ENCODE peak calls at places on chromosomes 13 and 19, in nine cellular contexts. D is cardiac muscle cell, J is neuronal stem cell, O is sigmoid colon, Q is thoracic aorta, Z is endodermal cell, C is breast epithelium, B is keratinocyte, L is psoas muscle. T is an unnamed sample. For H3K4me1, the result is how much of the 10 kb centered on the place peaks cover.

GRCh38 chr13:104246955-104247354 is 1180.7 kb upstream of the SLC10A2 start:
- DNase-seq in D (no peak), J (no peak), O (no peak), Q (no peak), Z (no peak), C (no peak), B (no peak), L (no peak), T (no peak)

GRCh38 chr13:44801990-44802389 is 187.3 kb downstream of the NUFIP1 start:
- DNase-seq in D (no peak), J (no peak), O (no peak), Q (no peak), Z (no peak), C (no peak), B (no peak), L (no peak), T (no peak)

GRCh38 chr13:23673354-23673753 is 103.1 kb downstream of the TNFRSF19 start:
- DNase-seq in D (no peak), J (no peak), O (no peak), Q (no peak), Z (no peak), C (no peak), B (no peak), L (no peak), T (no peak)

GRCh38 chr13:99390601-99391000 is 83.4 kb upstream of the GPR183 start:
- DNase-seq in D (no peak), J (no peak), O (no peak), Q (no peak), Z (no peak), C (no peak), B (no peak), L (no peak), T (no peak)

GRCh38 chr19:51123381-51124186 is 1.1 kb upstream of the SIGLEC9 start:
- DNase-seq in D (no peak), J (no peak), O (peak), Q (no peak), Z (no peak), C (no peak), B (no peak), L (no peak), T (no peak)

GRCh38 chr19:18478545-18479311 is 40.8 kb upstream of the ISYNA1 start:
- DNase-seq in D (no peak), J (no peak), O (peak), Q (peak), Z (no peak), C (peak), B (no peak), L (peak), T (peak)

GRCh38 chr19:32373614-32374295 is 28.3 kb downstream of the ZNF507 start:
- DNase-seq in D (peak), J (no peak), O (no peak), Q (peak), Z (no peak), C (peak), B (peak), L (no peak), T (peak)

GRCh38 chr13:36395280-36395679 is 37.0 kb upstream of the CCNA1 start:
- DNase-seq in D (no peak), J (no peak), O (no peak), Q (no peak), Z (no peak), C (no peak), B (no peak), L (no peak), T (no peak)

GRCh38 chr13:51494151-51494550 is 41.3 kb upstream of the INTS6 start:
- DNase-seq in D (no peak), J (no peak), O (no peak), Q (no peak), Z (no peak), C (no peak), B (no peak), L (no peak), T (no peak)

GRCh38 chr19:13869324-13869723 is 7.6 kb upstream of the NANOS3 start:
- DNase-seq in D (no peak), J (no peak), O (no peak), Q (no peak), Z (no peak), C (no peak), B (no peak), L (no peak), T (no peak)

GRCh38 chr19:32594021-32594420 is 13.0 kb downstream of the PDCD5 start:
- DNase-seq in D (no peak), J (no peak), O (no peak), Q (no peak), Z (no peak), C (no peak), B (no peak), L (no peak), T (no peak)

GRCh38 chr19:55247621-55248099 is 11.2 kb downstream of the PPP6R1 start:
- DNase-seq in D (no peak), J (no peak), O (no peak), Q (no peak), Z (no peak), C (no peak), B (no peak), L (peak), T (peak)

GRCh38 chr13:99746857-99747710 is 224.5 kb downstream of the ZIC5 start:
- DNase-seq in D (peak), J (peak), O (no peak), Q (no peak), Z (peak), C (no peak), B (no peak), L (no peak), T (no peak)

GRCh38 chr19:53102701-53103140 is 501 bp downstream of the ZNF160 start:
- DNase-seq in D (peak), J (no peak), O (peak), Q (no peak), Z (peak), C (no peak), B (no peak), L (peak), T (peak)

GRCh38 chr19:15296353-15296752 is 36.0 kb downstream of the BRD4 start:
- DNase-seq in D (peak), J (no peak), O (peak), Q (no peak), Z (no peak), C (no peak), B (no peak), L (no peak), T (peak)

GRCh38 chr13:113112893-113113845 is 7.6 kb downstream of the F7 start:
- DNase-seq in D (no peak), J (no peak), O (peak), Q (no peak), Z (peak), C (no peak), B (no peak), L (no peak), T (no peak)

GRCh38 chr13:49629196-49629938 is 1.1 kb downstream of the ARL11 start:
- DNase-seq in D (no peak), J (no peak), O (no peak), Q (no peak), Z (no peak), C (no peak), B (no peak), L (no peak), T (no peak)

GRCh38 chr19:57709616-57710015 is 612 bp upstream of the ZNF154 start:
- DNase-seq in D (no peak), J (no peak), O (no peak), Q (no peak), Z (peak), C (no peak), B (no peak), L (no peak), T (no peak)

GRCh38 chr13:108033800-108034707 is 181.3 kb downstream of the LIG4 start:
- DNase-seq in D (no peak), J (no peak), O (no peak), Q (no peak), Z (no peak), C (no peak), B (no peak), L (no peak), T (no peak)

GRCh38 chr13:93951153-93951552 is 528.3 kb downstream of the DCT start:
- DNase-seq in D (no peak), J (no peak), O (no peak), Q (no peak), Z (no peak), C (no peak), B (no peak), L (no peak), T (no peak)

GRCh38 chr19:50362656-50363424 is 2.6 kb downstream of the NAPSA start:
- DNase-seq in D (peak), J (no peak), O (no peak), Q (no peak), Z (no peak), C (no peak), B (no peak), L (no peak), T (no peak)

DNA sequence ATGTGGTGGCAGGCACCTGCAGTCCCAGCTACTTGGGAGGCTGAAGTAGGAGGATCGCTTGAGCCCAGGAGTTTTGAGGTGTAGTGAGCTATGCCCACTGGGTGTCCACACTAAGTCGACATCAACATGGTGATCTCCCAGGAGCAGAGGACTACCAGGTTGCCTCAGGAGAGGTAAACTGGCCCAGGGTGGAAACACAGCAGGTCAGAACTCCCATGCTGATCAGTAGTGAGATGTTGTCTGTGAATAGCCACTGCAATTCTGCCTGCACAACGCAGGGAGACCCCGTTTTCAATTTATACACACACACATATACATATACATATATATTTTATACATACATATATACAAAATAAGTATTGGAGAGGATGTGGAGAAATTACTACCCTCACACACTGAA is 2.1 kb upstream of the ZNF224 start:
- DNase-seq in D (no peak), J (no peak), O (no peak), Q (no peak), Z (no peak), C (no peak), B (no peak), L (no peak), T (no peak)
- H3K4me1 ChIP-seq in D (under half), J (under half), O (under half), Q (under half), Z (under half), C (under half), B (under half), L (under half), T (under half)

DNA sequence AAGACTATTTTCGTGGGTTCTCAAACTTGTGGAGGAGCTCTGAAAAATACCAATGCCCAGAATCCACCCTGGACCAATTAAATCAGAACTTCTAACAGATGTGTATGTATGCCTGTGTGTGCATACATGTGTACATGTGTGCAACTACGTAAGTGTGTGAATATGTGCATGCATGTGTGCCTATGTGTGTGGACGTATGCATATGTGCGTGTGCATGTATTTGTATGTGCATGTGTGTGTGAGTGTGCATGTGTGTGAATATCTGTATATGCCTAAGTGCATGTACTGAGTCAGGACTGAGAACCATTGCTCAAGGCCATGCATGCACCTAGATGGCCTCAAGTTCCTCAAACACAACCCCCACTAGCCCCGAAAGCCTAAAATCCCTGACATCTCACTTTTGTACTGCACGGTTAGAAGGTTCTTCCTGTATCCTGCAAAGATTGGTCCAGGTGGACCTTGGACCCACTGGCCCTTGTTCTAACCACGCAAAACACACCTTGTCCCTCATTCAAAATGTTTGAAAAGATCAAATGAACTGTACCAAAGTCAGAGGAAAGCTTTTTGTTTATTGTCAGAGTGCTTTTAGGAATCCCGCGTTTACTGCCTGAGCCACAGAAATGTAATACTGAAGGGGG is 39.2 kb downstream of the LATS2 start:
- DNase-seq in D (no peak), J (no peak), O (no peak), Q (no peak), Z (no peak), C (no peak), B (no peak), L (no peak), T (no peak)
- H3K4me1 ChIP-seq in D (under half), J (under half), O (half or more), Q (under half), Z (under half), C (under half), B (under half), L (half or more), T (under half)

GRCh38 chr19:3670796-3671679 is 29.2 kb downstream of the PIP5K1C start:
- DNase-seq in D (no peak), J (no peak), O (peak), Q (peak), Z (peak), C (peak), B (no peak), L (peak), T (peak)

GRCh38 chr19:3669134-3669436 is 31.2 kb downstream of the PIP5K1C start:
- DNase-seq in D (no peak), J (no peak), O (no peak), Q (no peak), Z (peak), C (no peak), B (no peak), L (no peak), T (no peak)

GRCh38 chr19:3668331-3669133 is 31.7 kb downstream of the PIP5K1C start:
- DNase-seq in D (no peak), J (no peak), O (no peak), Q (no peak), Z (no peak), C (peak), B (no peak), L (no peak), T (no peak)

GRCh38 chr19:3670258-3670795 is 29.9 kb downstream of the PIP5K1C start:
- DNase-seq in D (no peak), J (no peak), O (peak), Q (peak), Z (peak), C (peak), B (no peak), L (peak), T (peak)

DNA sequence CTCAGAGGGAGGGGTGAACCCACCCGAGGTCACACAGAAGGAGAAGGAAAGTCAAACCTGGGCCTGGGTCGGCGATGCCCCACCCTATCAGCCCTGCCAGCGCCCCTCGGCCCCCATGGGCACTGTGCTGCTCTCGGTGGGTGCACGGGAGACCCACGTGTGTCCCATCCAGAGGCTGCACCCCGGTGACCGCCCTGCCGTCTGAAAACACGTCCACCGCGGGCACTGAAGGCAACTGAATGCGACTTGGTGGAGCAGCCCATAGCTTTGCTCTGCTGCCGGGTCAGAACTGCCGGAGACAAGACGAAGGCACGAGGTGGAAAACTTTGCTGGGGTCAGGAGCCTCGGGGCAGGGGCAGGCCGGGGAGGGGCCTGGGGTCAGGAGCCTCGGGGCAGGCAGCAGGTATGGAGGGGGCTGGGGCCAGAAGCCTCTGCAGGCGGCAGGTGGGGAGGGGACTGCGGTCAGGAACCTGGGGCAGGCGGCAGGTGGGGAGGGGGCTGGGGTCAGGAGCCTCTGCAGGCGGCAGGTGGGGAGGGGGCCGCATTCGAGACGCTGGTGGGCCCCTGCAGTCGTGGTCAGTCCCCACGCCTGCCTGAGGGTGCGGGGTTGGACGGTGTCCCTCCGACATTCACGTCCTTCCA is 30.5 kb downstream of the PIP5K1C start:
- DNase-seq in D (no peak), J (no peak), O (no peak), Q (no peak), Z (peak), C (no peak), B (no peak), L (no peak), T (no peak)
- H3K4me1 ChIP-seq in D (under half), J (under half), O (half or more), Q (half or more), Z (under half), C (under half), B (under half), L (under half), T (half or more)

DNA sequence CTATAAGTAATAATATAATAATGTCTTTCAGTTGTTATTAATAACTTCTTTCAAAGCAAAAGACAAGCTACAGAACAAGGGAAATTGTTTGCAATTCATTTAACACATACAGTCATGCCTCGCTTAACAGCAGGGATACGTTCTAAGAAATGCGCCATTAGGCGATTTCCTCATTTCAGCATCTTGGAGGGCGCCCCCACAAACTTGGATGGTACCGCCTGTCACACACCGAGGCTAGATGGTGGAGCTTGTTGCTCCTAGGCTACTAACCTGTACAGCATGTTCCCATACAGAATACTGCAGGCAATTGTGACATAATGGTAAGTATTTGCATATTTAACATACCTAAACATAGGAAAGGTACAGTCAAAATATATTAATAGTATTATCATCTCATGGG is 8.2 kb upstream of the ANKRD10 start:
- DNase-seq in D (no peak), J (no peak), O (no peak), Q (no peak), Z (no peak), C (no peak), B (no peak), L (no peak), T (no peak)
- H3K4me1 ChIP-seq in D (under half), J (under half), O (under half), Q (under half), Z (under half), C (under half), B (under half), L (under half), T (under half)

GRCh38 chr19:8210660-8211101 is 1.5 kb downstream of the CERS4 start:
- DNase-seq in D (no peak), J (no peak), O (no peak), Q (no peak), Z (no peak), C (no peak), B (no peak), L (no peak), T (no peak)
- H3K4me1 ChIP-seq in D (under half), J (under half), O (under half), Q (under half), Z (under half), C (under half), B (under half), L (under half), T (under half)

DNA sequence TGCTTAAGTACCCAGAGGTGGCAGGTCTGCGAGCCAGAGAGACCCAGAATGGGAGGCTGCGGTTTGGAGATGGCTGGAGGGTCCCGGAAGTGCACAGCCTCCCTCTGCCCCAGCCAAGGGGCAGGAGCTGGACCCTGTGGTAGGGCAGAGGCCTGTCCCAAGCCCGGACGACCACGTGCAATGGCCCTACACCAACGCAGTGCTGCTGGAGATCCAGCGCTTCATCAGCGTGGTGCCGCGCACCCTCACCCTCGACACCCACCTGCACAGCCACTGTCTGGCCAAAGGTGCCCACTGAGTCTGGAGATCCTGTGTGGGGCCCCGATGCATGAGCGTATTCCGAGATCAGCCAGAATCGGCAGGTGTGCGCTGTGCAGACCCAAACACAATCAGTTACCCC is 22.8 kb downstream of the CYP2F1 start:
- DNase-seq in D (no peak), J (no peak), O (no peak), Q (no peak), Z (no peak), C (no peak), B (no peak), L (no peak), T (no peak)
- H3K4me1 ChIP-seq in D (under half), J (under half), O (under half), Q (under half), Z (under half), C (under half), B (under half), L (under half), T (under half)

GRCh38 chr13:110559429-110559943 is 2.0 kb downstream of the RAB20 start:
- DNase-seq in D (peak), J (no peak), O (peak), Q (no peak), Z (no peak), C (peak), B (no peak), L (no peak), T (peak)
- H3K4me1 ChIP-seq in D (under half), J (under half), O (under half), Q (under half), Z (under half), C (under half), B (under half), L (under half), T (under half)

GRCh38 chr19:2084993-2085720 is 11.0 kb downstream of the MOB3A start:
- DNase-seq in D (no peak), J (no peak), O (peak), Q (no peak), Z (no peak), C (peak), B (no peak), L (peak), T (peak)
- H3K4me1 ChIP-seq in D (under half), J (under half), O (half or more), Q (under half), Z (under half), C (under half), B (half or more), L (under half), T (under half)

GRCh38 chr19:46728208-46728607 is 11.3 kb upstream of the PRKD2 start:
- DNase-seq in D (no peak), J (no peak), O (peak), Q (no peak), Z (no peak), C (no peak), B (no peak), L (peak), T (peak)
- H3K4me1 ChIP-seq in D (under half), J (under half), O (under half), Q (under half), Z (under half), C (under half), B (under half), L (under half), T (half or more)